ENCODE peak calls at places on chromosomes 6 and 20, in seven cellular contexts. L is ovary; F is GM23338; Z is activated naive CD8-positive, alpha-beta T cell treated with anti-CD3 and anti-CD28 coated beads, Interleukin-2, amount 50 U/mL, for 24 hours; U is activated CD8-positive, alpha-beta memory T cell treated with anti-CD3 and anti-CD28 coated beads, Interleukin-2, amount 50 U/mL, for 4 hours; D is OCI-LY7; C is HFFc6. M is an unnamed sample.

GRCh38 chr6:137223370-137224131 is 4.4 kb upstream of the IFNGR1 start:
- DNase-seq in L (no peak), F (no peak), Z (no peak), U (no peak), D (peak; percentile 63), C (no peak), M (peak; percentile 36)

GRCh38 chr6:13729891-13730290 is 18.3 kb upstream of the RANBP9 start:
- DNase-seq in L (no peak), F (no peak), Z (no peak), U (no peak), D (no peak), C (peak; percentile 58), M (no peak)

GRCh38 chr6:53100561-53100960 is 35.4 kb downstream of the FBXO9 start:
- DNase-seq in L (no peak), F (no peak), Z (no peak), U (no peak), D (no peak), C (no peak), M (no peak)

GRCh38 chr6:25793970-25794369 is 37.9 kb downstream of the SLC17A1 start:
- DNase-seq in L (no peak), F (no peak), Z (no peak), U (no peak), D (no peak), C (no peak), M (no peak)

GRCh38 chr6:53250761-53251672 is 97.7 kb downstream of the ELOVL5 start:
- DNase-seq in L (no peak), F (no peak), Z (no peak), U (no peak), D (no peak), C (peak; percentile 74), M (no peak)

GRCh38 chr6:96065211-96065610 is 49.4 kb downstream of the FUT9 start:
- DNase-seq in L (no peak), F (no peak), Z (no peak), U (no peak), D (no peak), C (no peak), M (no peak)

GRCh38 chr6:31090973-31091364 is 21.4 kb downstream of the C6orf15 start:
- DNase-seq in L (no peak), F (no peak), Z (no peak), U (no peak), D (no peak), C (no peak), M (no peak)

GRCh38 chr6:132344811-132345210 is 56.5 kb downstream of the MOXD1 start:
- DNase-seq in L (no peak), F (no peak), Z (no peak), U (no peak), D (peak; percentile 23), C (no peak), M (no peak)

GRCh38 chr20:16287776-16288175 is 285.5 kb downstream of the KIF16B start:
- DNase-seq in L (no peak), F (no peak), Z (no peak), U (no peak), D (no peak), C (no peak), M (no peak)

GRCh38 chr6:87540541-87540940 is 49.2 kb downstream of the RARS2 start:
- DNase-seq in L (no peak), F (no peak), Z (no peak), U (no peak), D (no peak), C (no peak), M (no peak)

GRCh38 chr6:12751694-12752304 is 35.2 kb downstream of the PHACTR1 start:
- DNase-seq in L (no peak), F (peak; percentile 90), Z (peak; percentile 51), U (peak; percentile 19), D (peak; percentile 26), C (peak; percentile 43), M (peak; percentile 55)

GRCh38 chr6:143734641-143735063 is 56.9 kb downstream of the PHACTR2 start:
- DNase-seq in L (no peak), F (no peak), Z (no peak), U (no peak), D (no peak), C (no peak), M (no peak)

GRCh38 chr20:64077876-64078551 is 1.3 kb downstream of the RGS19 start:
- DNase-seq in L (no peak), F (peak; percentile 57), Z (peak; percentile 60), U (peak; percentile 47), D (peak; percentile 92), C (no peak), M (no peak)

M was measured in adrenal gland.